ENCODE peak calls at places on chromosomes 3 and 15, in four cellular contexts. A is lower leg skin, F is endothelial cell of umbilical vein, M is A549. Y is an unnamed sample.

GRCh38 chr15:67077641-67078215 is 12.3 kb downstream of the SMAD3 start:
- DNase-seq in A (no peak), F (no peak), M (no peak), Y (no peak)

GRCh38 chr3:184691397-184692131 is 20.3 kb downstream of the MAGEF1 start:
- DNase-seq in A (no peak), F (no peak), M (no peak), Y (no peak)

GRCh38 chr15:68792901-68793766 is 27.6 kb downstream of the ANP32A start:
- DNase-seq in A (peak), F (no peak), M (no peak), Y (no peak)

GRCh38 chr15:94029495-94029894 is 201.9 kb upstream of the MCTP2 start:
- DNase-seq in A (no peak), F (no peak), M (no peak), Y (no peak)

GRCh38 chr15:22881739-22882440 is 43.4 kb downstream of the NIPA2 start:
- DNase-seq in A (no peak), F (no peak), M (no peak), Y (no peak)

GRCh38 chr3:16106050-16106449 is 68.4 kb upstream of the GALNT15 start:
- DNase-seq in A (no peak), F (no peak), M (no peak), Y (no peak)

GRCh38 chr15:61379005-61379404 is 149.9 kb upstream of the RORA start:
- DNase-seq in A (no peak), F (no peak), M (no peak), Y (no peak)

GRCh38 chr15:55858661-55859060 is 115.7 kb upstream of the PRTG start:
- DNase-seq in A (no peak), F (no peak), M (no peak), Y (no peak)

GRCh38 chr3:139506792-139507191 is 30.5 kb upstream of the RBP2 start:
- DNase-seq in A (no peak), F (no peak), M (no peak), Y (no peak)

DNA sequence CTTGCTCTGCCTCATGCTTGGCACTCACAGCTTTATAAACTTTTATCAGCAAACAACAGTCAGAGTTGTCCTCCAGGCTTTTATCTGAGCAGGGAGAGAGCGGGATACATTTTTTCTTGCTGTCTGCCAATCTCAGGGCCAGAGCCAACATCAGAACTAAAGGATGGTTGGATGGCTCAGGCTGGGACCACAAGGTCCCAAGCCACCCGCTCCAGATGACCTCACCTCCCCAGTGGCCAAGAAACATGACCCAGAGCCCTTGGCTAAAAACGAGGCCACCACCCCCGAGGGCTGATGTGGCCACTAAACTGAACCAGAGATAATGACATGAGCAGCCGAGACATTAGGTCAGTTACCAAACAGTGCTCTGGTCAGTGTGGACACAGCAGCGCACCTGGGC is 18.8 kb upstream of the SPATA12 start:
- DNase-seq in A (no peak), F (no peak), M (no peak), Y (no peak)
- TF ChIP-seq POLR2A in A (no peak), F (no peak), M (no peak), Y (no peak)

GRCh38 chr3:175426805-175427204 is 567.7 kb downstream of the NAALADL2 start:
- DNase-seq in A (no peak), F (no peak), M (no peak), Y (no peak)
- TF ChIP-seq POLR2A in A (no peak), F (no peak), M (no peak), Y (no peak)

DNA sequence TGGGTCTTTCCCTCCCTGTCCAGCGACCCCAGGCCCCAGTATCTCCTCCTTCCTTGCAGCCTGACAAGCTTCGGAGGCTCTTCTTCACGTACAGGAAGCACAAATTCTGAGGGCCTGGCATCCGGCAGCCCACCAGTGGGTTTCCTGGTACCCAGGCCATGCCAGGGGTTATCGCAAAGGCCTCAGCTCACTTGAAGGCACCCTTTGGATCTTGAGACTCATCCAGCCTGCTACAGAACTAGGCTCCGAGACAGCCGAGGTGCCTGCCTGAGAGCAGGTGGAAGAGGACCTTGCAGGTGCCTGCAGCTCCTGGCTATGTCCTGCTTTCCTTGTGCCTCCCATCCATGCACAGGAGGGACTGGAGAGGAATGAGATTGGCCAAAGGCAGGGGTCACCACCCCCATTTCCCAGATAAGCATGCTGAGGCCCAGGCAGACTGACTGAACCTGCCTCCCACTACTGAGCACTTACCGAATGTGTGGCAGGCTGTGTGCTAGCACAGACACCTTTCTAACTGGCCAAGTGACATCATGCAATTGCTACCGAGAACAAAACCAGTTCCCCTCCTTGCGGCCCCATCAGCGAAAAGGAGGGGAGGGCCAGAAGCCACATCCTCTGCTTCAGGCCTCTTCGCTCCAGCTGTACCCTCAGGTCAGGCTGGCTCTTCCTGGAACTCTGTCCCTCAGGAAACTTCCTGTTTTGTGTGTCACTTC is 11.2 kb downstream of the SH2D7 start:
- DNase-seq in A (no peak), F (no peak), M (no peak), Y (no peak)
- TF ChIP-seq POLR2A in A (no peak), F (no peak), M (no peak), Y (no peak)

GRCh38 chr3:112086018-112086854 is at the start of gene C3orf52:
- DNase-seq in A (peak), F (peak), M (peak), Y (peak)
- TF ChIP-seq POLR2A in A (no peak), F (peak), M (peak), Y (peak)

DNA sequence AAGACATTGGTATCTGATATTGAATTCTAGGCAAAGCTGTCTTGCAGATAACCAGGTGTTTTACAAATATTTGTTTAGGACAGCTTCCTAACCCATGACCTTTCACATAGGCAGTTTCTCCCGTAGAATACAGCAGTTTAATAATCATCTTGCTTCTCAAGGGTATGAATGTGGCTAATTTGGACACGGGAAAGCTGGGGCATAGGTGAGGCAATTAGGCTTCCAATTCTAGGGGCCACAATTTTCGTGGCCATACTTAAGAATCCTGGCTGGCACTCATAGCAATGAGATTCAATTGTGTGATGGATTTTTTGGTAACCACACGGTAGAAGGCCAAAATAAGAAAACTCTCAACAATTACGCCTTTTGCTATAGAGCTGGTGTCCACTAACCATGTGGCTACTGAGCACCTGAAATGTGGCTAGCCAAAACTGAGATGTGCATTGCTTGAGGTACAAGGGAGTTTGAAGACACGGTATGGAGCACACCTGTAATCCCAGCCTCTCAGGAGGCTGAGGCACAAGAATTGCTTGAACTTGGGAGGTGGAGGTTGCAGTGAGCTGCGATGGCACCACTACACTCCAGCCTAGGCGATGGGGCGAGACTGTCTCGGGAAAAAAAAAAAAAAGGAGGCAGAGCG is 34.4 kb downstream of the TFRC start:
- DNase-seq in A (no peak), F (no peak), M (no peak), Y (no peak)
- TF ChIP-seq POLR2A in A (no peak), F (no peak), M (no peak), Y (no peak)

GRCh38 chr3:9388142-9388541 is 9.3 kb upstream of the SETD5 start:
- DNase-seq in A (no peak), F (no peak), M (no peak), Y (no peak)

GRCh38 chr3:9386060-9386459 is 11.4 kb upstream of the SETD5 start:
- DNase-seq in A (no peak), F (no peak), M (no peak), Y (no peak)

GRCh38 chr3:9388562-9389272 is 8.7 kb upstream of the SETD5 start:
- DNase-seq in A (no peak), F (no peak), M (no peak), Y (no peak)

GRCh38 chr3:9386501-9387321 is 10.7 kb upstream of the SETD5 start:
- DNase-seq in A (no peak), F (no peak), M (no peak), Y (no peak)

GRCh38 chr3:9387322-9387655 is 10.1 kb upstream of the SETD5 start:
- DNase-seq in A (no peak), F (no peak), M (no peak), Y (no peak)
- TF ChIP-seq POLR2A in A (no peak), F (peak), M (no peak), Y (no peak)

GRCh38 chr15:31352283-31352880 is 25.7 kb downstream of the KLF13 start:
- DNase-seq in A (no peak), F (no peak), M (no peak), Y (no peak)
- TF ChIP-seq POLR2A in A (no peak), F (no peak), M (no peak), Y (no peak)